ENCODE peak calls at places on chromosomes 11 and 22, in four cellular contexts. V is heart left ventricle, W is astrocyte of the spinal cord, I is bronchial epithelial cell. Z is an unnamed sample.

GRCh38 chr11:2477936-2478335 is 33.1 kb downstream of the KCNQ1 start:
- DNase-seq in V (no peak), W (no peak), I (no peak), Z (no peak)

GRCh38 chr22:22870577-22871398 is 16.8 kb upstream of the IGLL5 start:
- DNase-seq in V (no peak), W (no peak), I (no peak), Z (peak)

GRCh38 chr11:45881708-45882368 is 3.6 kb upstream of the MAPK8IP1 start:
- DNase-seq in V (no peak), W (no peak), I (no peak), Z (peak)

GRCh38 chr11:11296434-11296833 is 56.6 kb downstream of the CSNK2A3 start:
- DNase-seq in V (no peak), W (no peak), I (no peak), Z (no peak)

GRCh38 chr22:47437110-47437509 is 674.7 kb downstream of the TBC1D22A start:
- DNase-seq in V (no peak), W (no peak), I (no peak), Z (no peak)

GRCh38 chr11:66020212-66020611 is 6.1 kb downstream of the CATSPER1 start:
- DNase-seq in V (no peak), W (no peak), I (no peak), Z (no peak)

GRCh38 chr11:120096756-120097191 is 41.1 kb downstream of the TRIM29 start:
- DNase-seq in V (no peak), W (no peak), I (no peak), Z (no peak)

GRCh38 chr11:34323601-34324000 is 34.2 kb downstream of the ABTB2 start:
- DNase-seq in V (no peak), W (no peak), I (no peak), Z (no peak)

GRCh38 chr11:73493838-73494598 is 103.9 kb downstream of the FAM168A start:
- DNase-seq in V (peak), W (peak), I (peak), Z (peak)

GRCh38 chr22:48700566-48701295 is 1126.9 kb downstream of the BRD1 start:
- DNase-seq in V (no peak), W (no peak), I (no peak), Z (no peak)

GRCh38 chr11:21485426-21485825 is 707.5 kb upstream of the ANO5 start:
- DNase-seq in V (no peak), W (no peak), I (no peak), Z (no peak)

GRCh38 chr11:2139691-2140337 is 625 bp upstream of the IGF2 start:
- DNase-seq in V (peak), W (no peak), I (no peak), Z (no peak)

GRCh38 chr22:44576311-44577260 is 78.6 kb upstream of the RTL6 start:
- DNase-seq in V (peak), W (no peak), I (no peak), Z (no peak)

GRCh38 chr11:15141381-15141780 is 26.7 kb downstream of the INSC start:
- DNase-seq in V (no peak), W (no peak), I (no peak), Z (no peak)

GRCh38 chr11:71101606-71102005 is 150.8 kb downstream of the SHANK2 start:
- DNase-seq in V (no peak), W (no peak), I (no peak), Z (no peak)

GRCh38 chr11:130174642-130175041 is 15.1 kb downstream of the ST14 start:
- DNase-seq in V (no peak), W (no peak), I (no peak), Z (no peak)

GRCh38 chr22:24376606-24377005 is 50.8 kb upstream of the ADORA2A start:
- DNase-seq in V (no peak), W (no peak), I (no peak), Z (no peak)

GRCh38 chr22:49203091-49203862 is 624.4 kb downstream of the BRD1 start:
- DNase-seq in V (no peak), W (no peak), I (no peak), Z (no peak)

GRCh38 chr11:2527621-2528291 is 82.9 kb downstream of the KCNQ1 start:
- DNase-seq in V (peak), W (no peak), I (no peak), Z (no peak)

GRCh38 chr11:132911186-132911585 is 621.1 kb downstream of the OPCML start:
- DNase-seq in V (no peak), W (peak), I (peak), Z (peak)

GRCh38 chr11:8107642-8108041 is 26.6 kb downstream of the TUB start:
- DNase-seq in V (no peak), W (no peak), I (no peak), Z (no peak)

GRCh38 chr11:1770061-1770460 is 6.3 kb upstream of the CTSD start:
- DNase-seq in V (no peak), W (no peak), I (no peak), Z (no peak)

GRCh38 chr11:94809251-94809650 is 41.1 kb downstream of the AMOTL1 start:
- DNase-seq in V (no peak), W (no peak), I (no peak), Z (peak)

GRCh38 chr11:67349457-67349856 is 3.9 kb downstream of the POLD4 start:
- DNase-seq in V (no peak), W (no peak), I (no peak), Z (no peak)

GRCh38 chr22:43100223-43100622 is 10.3 kb upstream of the BIK start:
- DNase-seq in V (no peak), W (no peak), I (peak), Z (no peak)

GRCh38 chr11:79493555-79494171 is 52.8 kb upstream of the TENM4 start:
- DNase-seq in V (peak), W (peak), I (peak), Z (peak)

GRCh38 chr11:76637491-76638266 is 32.9 kb downstream of the LRRC32 start:
- DNase-seq in V (peak), W (no peak), I (no peak), Z (no peak)

GRCh38 chr11:107493117-107493516 is 35.5 kb upstream of the CWF19L2 start:
- DNase-seq in V (no peak), W (peak), I (peak), Z (peak)

GRCh38 chr11:105861225-105861624 is 160.8 kb downstream of the MSANTD4 start:
- DNase-seq in V (no peak), W (no peak), I (peak), Z (peak)

GRCh38 chr11:102225689-102226562 is 91.4 kb upstream of the BIRC3 start:
- DNase-seq in V (no peak), W (peak), I (peak), Z (peak)

GRCh38 chr11:3865388-3866193 is 10.1 kb downstream of the STIM1 start:
- DNase-seq in V (no peak), W (peak), I (peak), Z (peak)

GRCh38 chr11:88175707-88176066 is 444 bp upstream of the RAB38 start:
- DNase-seq in V (no peak), W (peak), I (no peak), Z (peak)

GRCh38 chr11:105774899-105775298 is 165.0 kb downstream of the GRIA4 start:
- DNase-seq in V (no peak), W (no peak), I (no peak), Z (no peak)

GRCh38 chr11:43922974-43923326 is 19.5 kb upstream of the C11orf96 start:
- DNase-seq in V (no peak), W (no peak), I (no peak), Z (no peak)

GRCh38 chr11:43925063-43925931 is 17.1 kb upstream of the C11orf96 start:
- DNase-seq in V (no peak), W (no peak), I (no peak), Z (peak)

GRCh38 chr11:43923327-43924111 is 18.9 kb upstream of the C11orf96 start:
- DNase-seq in V (peak), W (peak), I (peak), Z (peak)

GRCh38 chr11:43925932-43926505 is 16.4 kb upstream of the C11orf96 start:
- DNase-seq in V (no peak), W (no peak), I (no peak), Z (no peak)

DNA sequence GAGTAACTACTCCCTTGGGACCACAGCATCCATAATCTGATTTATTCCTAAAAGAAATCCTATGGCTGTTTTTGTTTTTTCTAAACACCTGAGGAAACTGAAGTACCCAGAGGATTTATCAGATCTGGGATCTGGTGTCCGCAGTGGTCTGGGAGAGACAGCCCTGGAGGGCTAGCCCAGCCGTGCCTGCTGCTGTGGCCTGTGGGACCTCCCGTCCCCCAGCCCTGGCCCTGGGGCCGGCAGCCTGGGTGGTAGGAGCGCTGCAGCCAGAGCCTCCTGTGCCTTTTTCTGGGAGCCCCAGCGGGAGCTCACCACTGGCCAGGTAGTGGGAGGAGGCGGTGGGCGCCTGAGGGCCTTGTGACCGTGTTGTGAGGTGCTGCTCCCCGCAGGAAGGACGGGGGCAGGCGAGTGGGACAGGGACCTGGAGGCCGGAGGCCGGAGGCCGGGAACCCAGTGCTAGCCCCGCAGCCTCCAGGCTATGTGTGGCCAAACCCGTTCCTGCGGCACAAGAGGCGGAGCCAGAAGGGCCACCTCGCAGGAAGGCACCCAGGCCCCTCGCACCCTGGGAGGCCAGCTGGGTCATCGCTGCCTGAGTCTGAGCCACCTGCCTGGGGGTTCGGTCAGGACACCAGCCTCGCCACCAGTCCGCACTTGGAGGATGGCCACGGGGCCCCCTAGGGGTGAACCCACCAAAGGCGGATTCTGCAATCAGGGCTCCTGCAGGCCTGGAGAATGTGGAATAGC is 18.2 kb upstream of the C11orf96 start:
- DNase-seq in V (no peak), W (no peak), I (no peak), Z (no peak)
- H3K4me3 ChIP-seq in V (no peak), W (no peak), I (no peak), Z (no peak)

DNA sequence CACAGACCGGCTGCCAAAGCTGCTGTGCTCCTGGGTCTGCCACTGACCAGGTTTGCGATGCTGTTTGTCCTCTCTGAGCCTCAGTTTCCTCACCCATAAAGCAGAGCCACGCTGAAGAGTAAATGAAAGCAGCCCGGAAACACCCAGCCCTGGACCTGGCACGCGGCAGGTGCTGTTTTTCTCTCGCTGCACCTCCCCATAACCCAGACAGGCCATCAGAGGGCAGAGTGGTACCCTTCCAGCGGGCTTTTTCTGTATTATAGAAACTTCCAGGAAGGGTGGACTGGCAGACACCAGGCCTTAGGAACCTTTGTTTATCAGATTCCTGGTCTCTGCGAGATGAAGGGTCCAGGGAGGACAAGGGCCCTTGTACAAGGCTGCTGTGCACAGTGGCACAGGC is 17.9 kb upstream of the FGF19 start:
- DNase-seq in V (no peak), W (no peak), I (no peak), Z (no peak)
- TF ChIP-seq CTCF in V (no peak), W (peak), I (peak), Z (peak)

GRCh38 chr22:46234851-46235437 is 15.1 kb downstream of the CDPF1 start:
- DNase-seq in V (no peak), W (no peak), I (no peak), Z (no peak)

GRCh38 chr22:46230262-46230901 is 19.7 kb downstream of the CDPF1 start:
- DNase-seq in V (no peak), W (no peak), I (no peak), Z (no peak)

GRCh38 chr22:46229701-46230100 is 20.4 kb downstream of the CDPF1 start:
- DNase-seq in V (no peak), W (no peak), I (no peak), Z (peak)

GRCh38 chr22:46237453-46238158 is 12.5 kb downstream of the CDPF1 start:
- DNase-seq in V (peak), W (no peak), I (no peak), Z (no peak)

GRCh38 chr22:46233231-46233630 is 16.9 kb downstream of the CDPF1 start:
- DNase-seq in V (peak), W (peak), I (no peak), Z (peak)
- H3K4me3 ChIP-seq in V (no peak), W (no peak), I (no peak), Z (no peak)

DNA sequence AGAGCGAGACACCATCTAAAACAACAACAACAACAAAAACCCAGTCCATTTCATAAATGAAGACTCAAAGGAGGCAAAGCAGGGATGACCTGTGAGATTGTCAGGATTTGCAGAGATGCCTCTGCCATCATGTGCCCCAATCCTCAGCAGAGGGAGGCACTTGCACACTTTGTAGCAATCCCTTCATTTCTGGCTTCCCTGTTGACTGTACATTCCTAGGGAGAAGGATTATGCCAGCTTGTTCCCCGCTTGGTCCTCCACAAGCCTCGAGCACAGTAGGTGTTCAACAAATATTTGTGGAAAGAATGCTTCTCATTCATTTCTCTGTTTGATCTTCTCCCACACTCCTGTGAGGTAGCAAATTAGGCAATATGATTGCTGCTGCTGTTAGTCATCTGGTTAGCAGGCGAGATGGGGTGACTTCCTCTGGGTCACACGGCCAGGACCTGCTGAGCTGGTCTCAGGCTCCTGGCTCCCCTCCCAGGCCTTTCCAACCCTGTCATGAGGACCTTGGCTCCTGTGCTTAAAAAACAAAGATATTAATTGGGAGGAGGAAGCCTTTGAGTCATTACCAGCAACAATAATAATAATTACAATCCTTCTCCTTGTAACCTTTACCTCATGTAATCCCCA is 34.1 kb downstream of the LIF start:
- DNase-seq in V (peak), W (peak), I (peak), Z (peak)
- TF ChIP-seq CTCF in V (no peak), W (peak), I (no peak), Z (peak)

GRCh38 chr11:43270468-43270867 is 41.3 kb upstream of the API5 start:
- DNase-seq in V (no peak), W (no peak), I (no peak), Z (no peak)

GRCh38 chr11:43268786-43269185 is 43.0 kb upstream of the API5 start:
- DNase-seq in V (no peak), W (no peak), I (no peak), Z (no peak)

GRCh38 chr11:43268161-43268560 is 43.6 kb upstream of the API5 start:
- DNase-seq in V (peak), W (no peak), I (no peak), Z (no peak)

DNA sequence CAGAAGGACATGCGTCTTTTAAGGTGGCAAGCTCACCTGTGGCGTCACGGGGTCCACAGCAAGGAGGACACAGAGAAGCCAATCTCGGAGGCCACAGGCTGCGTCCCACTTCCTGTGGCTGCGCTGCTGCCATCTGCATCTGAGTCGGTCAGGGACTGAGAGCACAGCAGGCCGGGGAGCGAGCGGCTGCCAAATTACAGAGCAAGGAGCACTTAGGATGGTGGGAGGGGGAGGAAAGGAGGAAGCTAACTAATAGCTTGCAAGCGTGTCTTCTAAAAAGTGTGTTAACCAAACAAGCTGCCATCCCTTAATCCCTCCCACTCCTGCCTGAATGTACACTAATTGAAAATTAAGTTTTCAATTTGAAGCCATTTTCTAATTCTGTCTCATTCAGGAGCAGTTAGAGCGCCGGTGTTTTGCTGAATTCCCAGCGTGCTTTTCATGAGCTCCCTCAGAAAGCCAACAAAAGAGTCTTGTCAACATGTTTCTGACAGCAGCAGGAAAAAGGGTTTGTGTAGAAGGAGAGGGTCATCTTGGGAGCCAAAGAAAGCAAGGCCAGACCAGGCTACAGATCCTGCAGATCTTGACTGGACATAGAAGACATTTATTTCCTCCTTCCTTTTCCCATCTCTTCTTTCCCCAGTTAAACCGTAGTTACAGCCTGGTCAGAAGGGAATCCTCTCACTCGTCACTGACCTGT is 42.4 kb upstream of the API5 start:
- DNase-seq in V (peak), W (no peak), I (no peak), Z (no peak)
- H3K4me3 ChIP-seq in V (no peak), W (no peak), I (no peak), Z (no peak)

GRCh38 chr11:104547996-104548661 is 350.1 kb downstream of the CASP12 start:
- DNase-seq in V (no peak), W (peak), I (peak), Z (peak)
- TF ChIP-seq CTCF in V (no peak), W (no peak), I (no peak), Z (peak)

GRCh38 chr22:50676211-50676636 is 3.6 kb downstream of the SHANK3 start:
- DNase-seq in V (no peak), W (no peak), I (no peak), Z (no peak)

GRCh38 chr22:50676661-50677492 is 4.3 kb downstream of the SHANK3 start:
- DNase-seq in V (no peak), W (no peak), I (no peak), Z (no peak)

GRCh38 chr22:50674127-50674493 is 1.5 kb downstream of the SHANK3 start:
- DNase-seq in V (no peak), W (no peak), I (no peak), Z (no peak)

GRCh38 chr22:50674606-50675552 is 2.3 kb downstream of the SHANK3 start:
- DNase-seq in V (no peak), W (no peak), I (peak), Z (no peak)

GRCh38 chr22:50675553-50676199 is 3.1 kb downstream of the SHANK3 start:
- DNase-seq in V (no peak), W (no peak), I (no peak), Z (no peak)
- H3K4me3 ChIP-seq in V (peak), W (no peak), I (peak), Z (no peak)

GRCh38 chr11:69683764-69684333 is 8.7 kb upstream of the LTO1 start:
- DNase-seq in V (no peak), W (no peak), I (peak), Z (no peak)
- TF ChIP-seq CTCF in V (peak), W (peak), I (peak), Z (peak)

Z was measured in choroid plexus epithelial cell.